ENCODE peak calls at places on chromosome 3, in ten cellular contexts. U is erythroblast, P is uterus, Y is K562, W is endothelial cell of umbilical vein, T is heart left ventricle, G is body of pancreas, V is A549, A is IMR-90, Z is lower leg skin. J is an unnamed sample.
A peak's percentile ranks its signal among the peaks of the same experiment; 100 is the strongest.

GRCh38 chr3:159839561-159840379 is 148.9 kb upstream of the IL12A start:
- DNase-seq in W (no peak), P (no peak), T (peak; percentile 35), G (peak; percentile 11), Y (no peak), U (no peak), Z (no peak), A (no peak), V (no peak), J (no peak)

GRCh38 chr3:169454823-169455222 is 208.7 kb downstream of the MECOM start:
- DNase-seq in Z (no peak), A (peak; percentile 59), P (no peak), T (no peak), W (peak; percentile 93), V (no peak), U (peak; percentile 49), G (no peak), Y (no peak), J (peak; percentile 5)

GRCh38 chr3:179811321-179812095 is 158.7 kb downstream of the USP13 start:
- DNase-seq in V (peak; percentile 68), U (peak; percentile 24), Z (no peak), A (peak; percentile 93), P (no peak), G (peak; percentile 70), Y (peak; percentile 25), T (no peak), W (peak; percentile 55), J (peak; percentile 46)

GRCh38 chr3:165459924-165460540 is 263.8 kb upstream of the SLITRK3 start:
- DNase-seq in Z (no peak), P (no peak), A (no peak), V (peak; percentile 77), G (no peak), Y (no peak), W (no peak), U (no peak), T (no peak), J (no peak)

GRCh38 chr3:114899186-114899931 is 247.7 kb downstream of the ZBTB20 start:
- DNase-seq in Z (no peak), T (no peak), V (peak; percentile 88), A (no peak), Y (no peak), G (peak; percentile 87), P (no peak), U (peak; percentile 11), W (no peak), J (no peak)

GRCh38 chr3:55655544-55655943 is 168.4 kb upstream of the WNT5A start:
- DNase-seq in U (no peak), G (no peak), Z (no peak), W (no peak), Y (no peak), T (no peak), A (peak; percentile 29), V (no peak), P (no peak), J (no peak)

GRCh38 chr3:47348411-47349154 is 32.2 kb upstream of the PTPN23 start:
- DNase-seq in W (no peak), G (no peak), U (no peak), Y (no peak), P (no peak), V (no peak), Z (no peak), T (no peak), A (no peak), J (no peak)

GRCh38 chr3:62632510-62633294 is 242.5 kb downstream of the CADPS start:
- DNase-seq in P (no peak), T (no peak), A (no peak), Z (no peak), Y (no peak), V (no peak), W (no peak), G (peak; percentile 5), U (no peak), J (no peak)

GRCh38 chr3:149373235-149374125 is 4.0 kb downstream of the TM4SF1 start:
- DNase-seq in U (no peak), A (peak; percentile 85), G (no peak), V (peak; percentile 73), Y (no peak), T (no peak), Z (no peak), W (peak; percentile 67), P (no peak), J (no peak)

GRCh38 chr3:99920530-99921376 is 103.1 kb downstream of the CMSS1 start:
- DNase-seq in W (peak; percentile 66), Y (no peak), U (peak; percentile 23), A (peak; percentile 76), T (peak; percentile 81), V (peak; percentile 33), G (peak; percentile 81), Z (peak; percentile 93), P (peak; percentile 71), J (no peak)

GRCh38 chr3:130711885-130712284 is 34.7 kb downstream of the PIK3R4 start:
- DNase-seq in P (no peak), W (peak; percentile 55), U (no peak), Z (no peak), T (no peak), Y (no peak), A (peak; percentile 38), V (no peak), G (no peak), J (no peak)

GRCh38 chr3:52487050-52487787 is 7.9 kb upstream of the STAB1 start:
- DNase-seq in G (no peak), P (no peak), T (no peak), V (no peak), Z (no peak), A (no peak), Y (no peak), W (no peak), U (no peak), J (no peak)

GRCh38 chr3:53711387-53711786 is 134.8 kb downstream of the CHDH start:
- DNase-seq in G (no peak), U (no peak), P (no peak), W (no peak), Z (peak; percentile 45), Y (no peak), T (peak; percentile 75), A (no peak), V (no peak), J (no peak)

GRCh38 chr3:21435871-21436270 is 315.1 kb downstream of the ZNF385D start:
- DNase-seq in U (no peak), P (no peak), Z (no peak), G (no peak), T (no peak), Y (no peak), V (peak; percentile 7), W (peak; percentile 88), A (peak; percentile 92), J (peak; percentile 23)

GRCh38 chr3:120495809-120496208 is 45.0 kb upstream of the FSTL1 start:
- DNase-seq in Y (no peak), V (no peak), P (no peak), G (no peak), T (no peak), U (no peak), A (no peak), Z (no peak), W (peak; percentile 29), J (no peak)

GRCh38 chr3:18082551-18083272 is 340.3 kb upstream of the TBC1D5 start:
- DNase-seq in U (no peak), Z (no peak), W (no peak), Y (no peak), P (no peak), A (no peak), G (no peak), V (no peak), T (no peak), J (no peak)
- TF ChIP-seq POLR2A in U (no peak), Z (no peak), W (no peak), Y (no peak), P (no peak), A (no peak), G (no peak), V (no peak), T (no peak), J (no peak)

GRCh38 chr3:141370065-141370533 is 1.8 kb downstream of the ZBTB38 start:
- DNase-seq in V (peak; percentile 92), G (peak; percentile 68), Z (no peak), W (peak; percentile 94), T (peak; percentile 31), Y (peak; percentile 82), U (peak; percentile 91), P (peak; percentile 79), A (peak; percentile 90), J (no peak)
- TF ChIP-seq POLR2A in V (no peak), G (no peak), Z (no peak), W (peak; percentile 41), T (no peak), Y (peak; percentile 65), U (no peak), P (peak; percentile 52), A (no peak), J (no peak)

DNA sequence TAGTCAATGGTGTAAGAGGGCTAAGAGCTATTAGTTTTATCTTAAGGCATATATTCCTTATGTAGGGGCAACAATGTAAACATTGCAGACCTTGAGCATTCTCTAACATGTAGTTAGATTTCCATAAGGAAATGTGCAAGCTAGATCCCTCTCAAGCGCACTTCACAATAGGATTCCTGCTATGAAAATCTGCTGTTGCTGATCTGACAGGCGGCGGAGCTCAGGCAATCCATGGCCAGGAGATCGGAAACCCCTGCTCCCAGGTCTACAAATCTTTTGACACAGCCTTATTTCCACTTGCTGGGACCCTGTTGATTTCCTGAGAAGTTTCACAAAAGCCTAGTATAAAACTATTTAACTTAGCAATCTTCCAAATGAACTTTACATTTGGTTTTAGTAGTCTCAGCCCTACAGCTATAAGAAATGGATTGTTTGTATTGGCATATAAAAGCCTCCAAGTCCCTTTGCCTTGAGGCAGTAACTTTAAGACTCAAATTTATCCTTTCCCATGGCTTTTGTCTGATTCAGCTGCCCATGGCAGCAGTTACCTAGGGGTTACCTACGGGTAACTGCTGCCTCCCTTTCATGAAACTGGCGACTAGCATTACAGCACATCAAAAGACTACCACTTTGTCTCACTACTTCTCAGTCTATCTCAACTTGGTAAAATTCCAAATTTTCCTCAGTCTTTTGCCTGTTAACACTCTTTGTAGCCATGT is 22.7 kb downstream of the TRA2B start:
- DNase-seq in V (no peak), P (no peak), A (no peak), G (no peak), Z (no peak), U (no peak), T (no peak), W (no peak), Y (no peak), J (no peak)
- TF ChIP-seq POLR2A in V (no peak), P (no peak), A (peak; percentile 14), G (no peak), Z (no peak), U (no peak), T (no peak), W (no peak), Y (peak; percentile 26), J (no peak)

DNA sequence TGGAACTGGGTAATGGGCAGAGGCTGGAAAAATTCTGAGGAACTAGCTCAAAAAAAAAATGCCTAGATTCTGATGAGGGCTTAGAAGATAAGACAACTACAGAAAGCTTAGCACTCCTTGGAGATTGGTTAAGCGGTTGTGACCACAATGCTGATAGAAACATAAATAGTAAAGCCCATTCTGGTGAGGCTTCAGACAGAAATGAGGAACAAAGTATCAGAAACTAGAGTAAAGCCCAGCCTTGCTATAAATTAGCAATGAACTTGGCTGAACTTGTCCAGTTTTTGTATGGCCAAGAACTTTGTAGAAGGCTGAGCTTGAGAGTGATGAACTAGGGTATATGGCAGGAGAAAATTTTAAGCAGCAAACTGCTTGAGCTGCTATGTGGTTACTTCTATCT is 25.4 kb downstream of the GOLGB1 start:
- DNase-seq in T (no peak), W (no peak), V (no peak), Z (no peak), Y (no peak), P (no peak), A (no peak), U (no peak), G (no peak), J (no peak)
- TF ChIP-seq POLR2A in T (no peak), W (no peak), V (no peak), Z (no peak), Y (no peak), P (no peak), A (no peak), U (no peak), G (no peak), J (no peak)